ENCODE peak calls at places on chromosomes 7 and 10, in six cellular contexts. B is aorta, E is NCI-H82, R is T-helper 9 cell, Y is NT2/D1, U is T-helper 1 cell. S is an unnamed sample.

GRCh38 chr10:75403144-75404022 is 1.8 kb upstream of the ZNF503 start:
- DNase-seq in B (peak; percentile 84), E (peak; percentile 38), R (no peak), Y (no peak), U (no peak), S (no peak)

GRCh38 chr10:3776796-3777571 is 8.0 kb downstream of the KLF6 start:
- DNase-seq in B (peak; percentile 81), E (no peak), R (peak; percentile 41), Y (no peak), U (peak; percentile 45), S (no peak)

GRCh38 chr10:103882285-103883007 is 27.1 kb upstream of the SH3PXD2A start:
- DNase-seq in B (no peak), E (no peak), R (no peak), Y (no peak), U (no peak), S (no peak)

GRCh38 chr7:3301831-3302618 is 973 bp downstream of the SDK1 start:
- DNase-seq in B (no peak), E (peak; percentile 23), R (no peak), Y (no peak), U (no peak), S (peak; percentile 17)

GRCh38 chr10:69994262-69994661 is 58.4 kb upstream of the MACROH2A2 start:
- DNase-seq in B (no peak), E (peak; percentile 48), R (no peak), Y (peak; percentile 16), U (no peak), S (no peak)

GRCh38 chr10:92342801-92343200 is 51.8 kb downstream of the MARCHF5 start:
- DNase-seq in B (no peak), E (no peak), R (no peak), Y (no peak), U (no peak), S (no peak)

GRCh38 chr10:58486821-58487220 is 25.9 kb upstream of the BICC1 start:
- DNase-seq in B (no peak), E (no peak), R (no peak), Y (no peak), U (no peak), S (no peak)

GRCh38 chr10:16565604-16566003 is 43.9 kb upstream of the C1QL3 start:
- DNase-seq in B (no peak), E (no peak), R (no peak), Y (no peak), U (no peak), S (no peak)

GRCh38 chr7:1024331-1024761 is 20.0 kb upstream of the GPR146 start:
- DNase-seq in B (no peak), E (no peak), R (no peak), Y (no peak), U (no peak), S (no peak)

GRCh38 chr10:76415559-76415958 is 984.1 kb downstream of the LRMDA start:
- DNase-seq in B (no peak), E (peak; percentile 21), R (no peak), Y (no peak), U (no peak), S (no peak)

GRCh38 chr10:44966816-44967509 is 7.4 kb downstream of the RASSF4 start:
- DNase-seq in B (no peak), E (no peak), R (no peak), Y (no peak), U (no peak), S (no peak)

GRCh38 chr10:16459428-16459939 is 22.7 kb downstream of the PTER start:
- DNase-seq in B (no peak), E (no peak), R (no peak), Y (no peak), U (no peak), S (no peak)

GRCh38 chr7:80170445-80170844 is 35.8 kb downstream of the GNAI1 start:
- DNase-seq in B (no peak), E (no peak), R (no peak), Y (no peak), U (no peak), S (no peak)